ENCODE peak calls at places on chromosomes 13 and 19, in eight cellular contexts. K, X, R, L, W, G, F and J are unnamed samples.

GRCh38 chr19:51365211-51366049 is 758 bp downstream of the ETFB start:
- DNase-seq in K (peak), X (no peak), F (no peak), L (no peak), W (no peak), R (no peak), G (no peak), J (peak)

GRCh38 chr13:60164490-60164889 is 762 bp upstream of the DIAPH3 start:
- DNase-seq in L (no peak), G (no peak), W (peak), R (no peak), F (no peak), X (no peak), K (no peak), J (peak)

GRCh38 chr19:49113762-49114629 is at the start of gene LIN7B:
- DNase-seq in R (peak), F (peak), K (peak), G (peak), L (peak), W (peak), X (peak), J (peak)

GRCh38 chr13:35140321-35140720 is 198.3 kb downstream of the NBEA start:
- DNase-seq in W (no peak), F (no peak), X (no peak), K (no peak), R (no peak), G (no peak), L (no peak), J (no peak)

GRCh38 chr13:67086260-67086659 is 143.9 kb downstream of the PCDH9 start:
- DNase-seq in L (no peak), R (no peak), G (no peak), K (no peak), W (no peak), F (no peak), X (no peak), J (no peak)

GRCh38 chr13:38369058-38369457 is 19.4 kb downstream of the UFM1 start:
- DNase-seq in R (no peak), G (no peak), L (no peak), F (no peak), K (no peak), X (no peak), W (no peak), J (no peak)

GRCh38 chr13:99617474-99618255 is 116.4 kb downstream of the TM9SF2 start:
- DNase-seq in G (no peak), L (peak), K (peak), X (no peak), W (peak), F (peak), R (peak), J (peak)

GRCh38 chr19:48490980-48491792 is 20.4 kb downstream of the LMTK3 start:
- DNase-seq in R (no peak), W (peak), G (no peak), K (no peak), L (peak), X (no peak), F (no peak), J (peak)

GRCh38 chr13:90752070-90752469 is 595.4 kb upstream of the MIR17HG start:
- DNase-seq in F (no peak), X (no peak), K (no peak), L (no peak), R (no peak), G (no peak), W (no peak), J (no peak)

GRCh38 chr19:31319465-31319864 is 29.8 kb downstream of the TSHZ3 start:
- DNase-seq in R (no peak), F (no peak), G (no peak), X (no peak), L (no peak), W (no peak), K (no peak), J (no peak)

GRCh38 chr13:34654203-34654602 is 287.9 kb upstream of the NBEA start:
- DNase-seq in X (no peak), K (no peak), G (no peak), F (no peak), L (no peak), R (no peak), W (no peak), J (no peak)

GRCh38 chr19:46546194-46546896 is 50.7 kb upstream of the PNMA8B start:
- DNase-seq in R (no peak), F (no peak), W (peak), K (no peak), L (peak), X (no peak), G (no peak), J (no peak)

GRCh38 chr13:26628706-26629105 is 71.2 kb downstream of the WASF3 start:
- DNase-seq in F (no peak), K (peak), W (no peak), X (no peak), R (no peak), G (no peak), L (no peak), J (no peak)

GRCh38 chr13:113157929-113158747 is at the start of gene PROZ:
- DNase-seq in K (no peak), G (no peak), L (peak), R (no peak), F (no peak), X (no peak), W (no peak), J (no peak)

GRCh38 chr13:46071590-46072249 is 19.2 kb upstream of the ZC3H13 start:
- DNase-seq in W (peak), F (no peak), K (no peak), L (no peak), G (no peak), X (no peak), R (no peak), J (no peak)

GRCh38 chr13:46551410-46552301 is 1.3 kb upstream of the LRCH1 start:
- DNase-seq in X (peak), K (peak), R (peak), F (peak), G (peak), L (peak), W (peak), J (peak)

GRCh38 chr13:112760440-112760839 is 70.6 kb downstream of the ATP11A start:
- DNase-seq in G (no peak), R (no peak), K (no peak), F (no peak), L (no peak), X (no peak), W (no peak), J (no peak)

GRCh38 chr19:39032164-39032918 is at the start of gene FBXO27:
- DNase-seq in L (peak), W (peak), K (peak), F (peak), X (no peak), R (peak), G (no peak), J (peak)

GRCh38 chr13:51717786-51718398 is 86.1 kb downstream of the DHRS12 start:
- DNase-seq in F (no peak), R (no peak), W (no peak), X (no peak), G (no peak), L (peak), K (peak), J (peak)

GRCh38 chr19:50718255-50719118 is 1.1 kb downstream of the SHANK1 start:
- DNase-seq in K (peak), X (no peak), L (no peak), R (no peak), G (no peak), F (no peak), W (peak), J (no peak)

GRCh38 chr13:40338217-40338616 is 328.2 kb downstream of the FOXO1 start:
- DNase-seq in G (no peak), X (no peak), R (no peak), K (no peak), W (no peak), F (no peak), L (no peak), J (no peak)

GRCh38 chr13:112641456-112641855 is 48.4 kb upstream of the ATP11A start:
- DNase-seq in F (no peak), W (no peak), X (no peak), L (no peak), R (no peak), K (no peak), G (no peak), J (no peak)

GRCh38 chr13:24473646-24474045 is 38.9 kb downstream of the PARP4 start:
- DNase-seq in X (no peak), K (no peak), G (no peak), F (no peak), R (no peak), W (no peak), L (no peak), J (no peak)

GRCh38 chr13:28558126-28558525 is 63.2 kb upstream of the FLT1 start:
- DNase-seq in F (no peak), R (no peak), L (no peak), G (no peak), X (no peak), W (no peak), K (no peak), J (no peak)

GRCh38 chr19:33264881-33265445 is 37.4 kb downstream of the CEBPA start:
- DNase-seq in W (no peak), F (no peak), G (no peak), X (no peak), K (no peak), L (no peak), R (no peak), J (no peak)

GRCh38 chr13:55572408-55572807 is 1568.3 kb upstream of the PRR20A start:
- DNase-seq in G (no peak), R (no peak), K (no peak), L (no peak), F (no peak), X (no peak), W (no peak), J (no peak)

GRCh38 chr13:113209880-113210421 is 538 bp downstream of the CUL4A start:
- DNase-seq in R (peak), F (no peak), L (peak), X (peak), G (peak), W (peak), K (peak), J (peak)